ENCODE peak calls at places on chromosomes 5 and 9, in four cellular contexts. M, V, J and Z are unnamed samples.
A peak's percentile ranks its signal among the peaks of the same experiment; 100 is the strongest.

GRCh38 chr5:133744030-133744645 is 131.8 kb upstream of the FSTL4 start:
- DNase-seq in M (no peak), J (no peak), V (no peak), Z (no peak)

GRCh38 chr5:24005384-24005783 is 498.0 kb downstream of the PRDM9 start:
- DNase-seq in V (no peak), J (no peak), M (no peak), Z (no peak)

GRCh38 chr5:148856424-148856823 is 30.0 kb downstream of the ADRB2 start:
- DNase-seq in M (no peak), V (no peak), J (no peak), Z (no peak)

GRCh38 chr9:127397722-127398647 is 1.0 kb downstream of the SLC2A8 start:
- DNase-seq in J (no peak), V (peak; percentile 70), M (peak; percentile 77), Z (peak; percentile 14)

GRCh38 chr5:158938181-158938580 is 161.5 kb downstream of the EBF1 start:
- DNase-seq in J (no peak), V (no peak), M (no peak), Z (no peak)

GRCh38 chr5:4511996-4512656 is 628.0 kb upstream of the ADAMTS16 start:
- DNase-seq in V (peak; percentile 23), J (no peak), M (peak; percentile 75), Z (peak; percentile 3)

GRCh38 chr9:77455312-77455927 is 192.7 kb downstream of the GNA14 start:
- DNase-seq in J (no peak), V (no peak), M (no peak), Z (peak; percentile 28)

GRCh38 chr5:57538341-57538955 is 55.8 kb upstream of the ACTBL2 start:
- DNase-seq in J (no peak), V (no peak), M (no peak), Z (peak; percentile 92)

GRCh38 chr9:8262625-8263622 is 463.3 kb upstream of the DMAC1 start:
- DNase-seq in V (no peak), J (no peak), M (no peak), Z (no peak)

GRCh38 chr5:1542011-1542410 is 18.3 kb upstream of the LPCAT1 start:
- DNase-seq in V (no peak), J (no peak), M (no peak), Z (no peak)

GRCh38 chr5:160959804-160960203 is 107.8 kb upstream of the ATP10B start:
- DNase-seq in M (peak; percentile 85), V (peak; percentile 80), J (peak; percentile 17), Z (peak; percentile 60)

GRCh38 chr9:35658894-35659220 is 765 bp downstream of the CCDC107 start:
- DNase-seq in M (no peak), V (peak; percentile 73), J (no peak), Z (peak; percentile 70)

DNA sequence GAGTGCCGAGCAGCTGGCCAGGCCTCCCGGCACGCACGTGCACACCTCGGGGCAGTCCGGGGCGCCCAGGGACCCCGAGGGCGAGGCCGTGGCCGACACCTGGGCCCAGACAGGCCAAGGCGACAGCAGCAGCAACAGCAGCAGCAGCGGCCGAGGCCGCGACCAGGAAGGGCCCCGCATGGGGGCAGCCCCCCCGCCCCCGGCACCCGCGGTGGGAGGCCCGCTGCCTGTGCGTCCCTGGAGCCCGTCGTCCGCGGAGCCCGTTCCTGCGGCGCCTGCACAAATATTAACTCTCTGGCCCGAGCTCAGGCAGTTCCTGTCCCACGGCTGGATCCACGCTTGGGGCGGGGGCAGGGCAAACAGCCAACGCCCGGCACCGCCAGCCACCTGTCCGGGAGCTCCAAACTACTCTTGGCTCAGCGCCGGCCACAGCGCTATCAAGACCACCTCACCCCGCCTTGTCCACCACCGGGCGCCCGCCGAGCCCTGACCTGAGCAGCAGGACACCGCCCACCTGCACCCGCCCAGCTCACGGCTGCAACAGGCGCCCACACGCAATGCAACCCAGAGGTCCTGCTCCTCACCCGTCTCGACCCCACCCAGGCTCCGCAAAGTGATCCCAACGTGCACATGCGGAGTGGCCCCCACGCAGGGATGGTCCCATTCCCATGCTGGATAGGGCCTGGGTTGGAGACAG is at the start of gene LRRC26:
- DNase-seq in V (no peak), J (peak; percentile 33), M (no peak), Z (no peak)
- H3K4me3 ChIP-seq in V (no peak within 1 kb of the TSS), J (peak within 1 kb of the TSS; percentile 64), M (peak within 1 kb of the TSS; percentile 6), Z (no peak within 1 kb of the TSS)

GRCh38 chr5:53825016-53825415 is 264.6 kb downstream of the NDUFS4 start:
- DNase-seq in J (no peak), V (no peak), M (no peak), Z (no peak)

GRCh38 chr5:53827072-53827471 is 266.6 kb downstream of the NDUFS4 start:
- DNase-seq in V (no peak), J (no peak), M (no peak), Z (no peak)

GRCh38 chr5:53820802-53821171 is 260.3 kb downstream of the NDUFS4 start:
- DNase-seq in V (no peak), M (no peak), J (no peak), Z (peak; percentile 20)

GRCh38 chr5:53826503-53826902 is 266.1 kb downstream of the NDUFS4 start:
- DNase-seq in J (no peak), V (no peak), M (no peak), Z (no peak)

GRCh38 chr5:53825926-53826325 is 265.5 kb downstream of the NDUFS4 start:
- DNase-seq in V (no peak), M (no peak), J (no peak), Z (no peak)
- H3K4me3 ChIP-seq in V (no peak overlapping the region), M (no peak overlapping the region), J (no peak overlapping the region), Z (no peak overlapping the region)

GRCh38 chr5:172171118-172171775 is 16.8 kb downstream of the STK10 start:
- DNase-seq in V (no peak), M (no peak), J (no peak), Z (no peak)
- H3K4me3 ChIP-seq in V (no peak overlapping the region), M (no peak overlapping the region), J (no peak overlapping the region), Z (no peak overlapping the region)

GRCh38 chr5:138597660-138598400 is 22.6 kb upstream of the HSPA9 start:
- DNase-seq in V (no peak), J (no peak), M (no peak), Z (peak; percentile 31)

GRCh38 chr5:138601444-138601843 is 26.2 kb upstream of the HSPA9 start:
- DNase-seq in V (peak; percentile 62), M (no peak), J (no peak), Z (peak; percentile 79)

GRCh38 chr5:138595396-138595795 is 20.2 kb upstream of the HSPA9 start:
- DNase-seq in J (no peak), V (no peak), M (no peak), Z (no peak)

GRCh38 chr5:138594305-138595058 is 19.3 kb upstream of the HSPA9 start:
- DNase-seq in J (no peak), V (no peak), M (no peak), Z (no peak)

DNA sequence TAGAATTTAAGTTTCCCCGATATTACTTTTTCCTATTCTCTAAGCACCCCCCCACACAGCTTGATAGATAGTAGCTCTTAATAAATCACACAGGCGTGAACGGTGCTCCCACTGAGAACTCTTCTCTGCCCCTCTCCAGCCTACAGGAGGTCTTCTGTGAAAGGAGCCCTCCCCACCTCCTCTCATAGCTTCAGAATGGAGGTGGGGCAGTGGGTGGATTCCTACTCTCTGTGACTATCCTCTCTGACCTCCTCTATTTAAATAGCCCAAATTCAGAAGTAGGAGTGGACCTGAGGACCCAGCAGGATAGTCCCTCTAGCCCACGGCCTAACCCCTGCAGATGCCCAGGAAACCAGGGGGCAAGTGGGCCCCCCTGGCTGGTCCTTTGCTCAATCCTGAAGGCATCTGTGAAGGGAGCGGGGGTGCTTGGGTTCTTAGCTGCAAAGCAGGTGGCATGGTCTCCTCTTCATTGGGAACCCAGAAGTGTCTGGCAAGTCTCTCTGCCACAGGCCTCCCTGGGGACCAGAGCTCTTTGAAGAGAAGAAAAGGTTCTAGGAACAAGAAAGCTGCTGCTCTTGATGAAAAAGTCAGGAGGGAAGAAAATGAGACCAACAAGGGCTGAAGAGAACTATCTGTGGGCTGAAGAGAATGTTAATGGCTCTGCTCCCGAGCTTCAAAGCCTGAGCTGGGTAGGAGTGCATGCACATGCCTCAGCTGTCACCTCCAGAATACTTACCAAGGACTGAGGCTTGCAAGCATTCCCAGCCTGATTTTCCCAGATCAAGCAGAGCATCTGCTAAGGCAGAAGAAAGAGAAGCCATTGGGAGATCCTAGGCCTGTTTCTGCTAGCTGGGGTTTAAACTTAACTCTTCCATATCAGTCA is 21.1 kb upstream of the HSPA9 start:
- DNase-seq in V (no peak), J (no peak), M (no peak), Z (no peak)
- H3K4me3 ChIP-seq in V (no peak overlapping the region), J (no peak overlapping the region), M (no peak overlapping the region), Z (no peak overlapping the region)